ENCODE peak calls at places on chromosomes 11 and 22, in ten cellular contexts. J is AG04450; A is activated naive CD4-positive, alpha-beta T cell treated with anti-CD3 and anti-CD28 coated beads for 36 hours; R is progenitor cell of endocrine pancreas; M is stimulated activated CD4-positive, alpha-beta T cell treated with anti-CD3 and anti-CD28 coated beads, Interleukin-15, amount 100 ng/mL, for 1 hour; L is GM13977; D is anterior cingulate cortex; O is kidney; Z is HT1080; S is dorsolateral prefrontal cortex. P is an unnamed sample.

GRCh38 chr11:22688914-22689313 is 22.5 kb downstream of the GAS2 start:
- DNase-seq in J (no peak), A (no peak), R (no peak), M (no peak), L (no peak), D (no peak), O (no peak), Z (no peak), S (no peak), P (no peak)

GRCh38 chr22:17726561-17727243 is 47.6 kb downstream of the BID start:
- DNase-seq in J (peak; percentile 27), A (peak; percentile 17), R (no peak), M (no peak), L (no peak), D (no peak), O (no peak), Z (no peak), S (no peak), P (no peak)

GRCh38 chr11:15196704-15197103 is 82.0 kb downstream of the INSC start:
- DNase-seq in J (no peak), A (no peak), R (no peak), M (no peak), L (no peak), D (no peak), O (no peak), Z (no peak), S (no peak), P (no peak)

GRCh38 chr11:66360406-66361073 is 11.0 kb downstream of the SLC29A2 start:
- DNase-seq in J (no peak), A (no peak), R (no peak), M (no peak), L (no peak), D (no peak), O (no peak), Z (no peak), S (no peak), P (no peak)

GRCh38 chr11:13216019-13217006 is 61.3 kb upstream of the BMAL1 start:
- DNase-seq in J (peak; percentile 87), A (no peak), R (no peak), M (no peak), L (no peak), D (no peak), O (peak; percentile 71), Z (peak; percentile 99), S (no peak), P (no peak)

GRCh38 chr22:31084811-31085492 is 3.8 kb downstream of the SMTN start:
- DNase-seq in J (peak; percentile 50), A (peak; percentile 89), R (peak; percentile 79), M (peak; percentile 85), L (peak; percentile 97), D (peak; percentile 52), O (peak; percentile 96), Z (peak; percentile 73), S (peak; percentile 90), P (peak; percentile 93)

GRCh38 chr22:25623310-25623734 is 58.8 kb downstream of the GRK3 start:
- DNase-seq in J (no peak), A (peak; percentile 45), R (no peak), M (no peak), L (peak; percentile 47), D (no peak), O (no peak), Z (no peak), S (no peak), P (no peak)

GRCh38 chr22:32717337-32718240 is 83.9 kb upstream of the TIMP3 start:
- DNase-seq in J (peak; percentile 70), A (no peak), R (no peak), M (no peak), L (no peak), D (no peak), O (no peak), Z (no peak), S (no peak), P (peak; percentile 32)

GRCh38 chr11:9774591-9775392 is 110.9 kb downstream of the SWAP70 start:
- DNase-seq in J (no peak), A (no peak), R (no peak), M (no peak), L (no peak), D (no peak), O (no peak), Z (peak; percentile 75), S (no peak), P (peak; percentile 78)

GRCh38 chr11:67002297-67002913 is 20.5 kb upstream of the SYT12 start:
- DNase-seq in J (no peak), A (no peak), R (no peak), M (no peak), L (no peak), D (no peak), O (no peak), Z (no peak), S (no peak), P (no peak)

GRCh38 chr11:75673977-75674582 is 5.2 kb upstream of the MAP6 start:
- DNase-seq in J (no peak), A (peak; percentile 57), R (no peak), M (no peak), L (no peak), D (no peak), O (no peak), Z (peak; percentile 87), S (no peak), P (peak; percentile 81)

GRCh38 chr11:126942146-126942545 is 58.4 kb downstream of the KIRREL3 start:
- DNase-seq in J (no peak), A (no peak), R (no peak), M (no peak), L (no peak), D (no peak), O (no peak), Z (no peak), S (no peak), P (no peak)

GRCh38 chr22:17695986-17696385 is 57.4 kb downstream of the BCL2L13 start:
- DNase-seq in J (no peak), A (no peak), R (no peak), M (no peak), L (no peak), D (no peak), O (no peak), Z (no peak), S (no peak), P (no peak)

GRCh38 chr22:38104084-38104483 is 6.4 kb downstream of the BAIAP2L2 start:
- DNase-seq in J (no peak), A (no peak), R (no peak), M (no peak), L (peak; percentile 39), D (no peak), O (no peak), Z (peak; percentile 19), S (no peak), P (peak; percentile 33)

GRCh38 chr22:44697423-44698179 is 4.4 kb upstream of the PRR5 start:
- DNase-seq in J (peak; percentile 27), A (peak; percentile 89), R (peak; percentile 89), M (peak; percentile 80), L (peak; percentile 87), D (peak; percentile 64), O (no peak), Z (peak; percentile 57), S (peak; percentile 75), P (peak; percentile 85)

GRCh38 chr11:121630041-121630440 is 177.3 kb upstream of the SORL1-AS1 start:
- DNase-seq in J (peak; percentile 67), A (no peak), R (no peak), M (no peak), L (no peak), D (no peak), O (no peak), Z (peak; percentile 86), S (no peak), P (peak; percentile 84)

GRCh38 chr11:89443366-89444303 is 47.5 kb downstream of the NOX4 start:
- DNase-seq in J (no peak), A (no peak), R (no peak), M (no peak), L (no peak), D (no peak), O (no peak), Z (no peak), S (no peak), P (no peak)

GRCh38 chr11:63443714-63444113 is 47.3 kb downstream of the PLAAT5 start:
- DNase-seq in J (no peak), A (peak; percentile 44), R (no peak), M (no peak), L (no peak), D (no peak), O (no peak), Z (no peak), S (no peak), P (no peak)

GRCh38 chr11:79259800-79260199 is 181.0 kb downstream of the TENM4 start:
- DNase-seq in J (no peak), A (no peak), R (no peak), M (no peak), L (no peak), D (no peak), O (no peak), Z (no peak), S (no peak), P (peak; percentile 19)

GRCh38 chr22:44031111-44031963 is 7.2 kb downstream of the PARVB start:
- DNase-seq in J (no peak), A (peak; percentile 10), R (no peak), M (no peak), L (no peak), D (no peak), O (no peak), Z (no peak), S (no peak), P (peak; percentile 47)

GRCh38 chr11:34050967-34051348 is 573 bp upstream of the CAPRIN1 start:
- DNase-seq in J (no peak), A (no peak), R (no peak), M (no peak), L (no peak), D (no peak), O (no peak), Z (peak; percentile 17), S (no peak), P (peak; percentile 63)

GRCh38 chr11:122632178-122632824 is 23.2 kb upstream of the UBASH3B start:
- DNase-seq in J (no peak), A (no peak), R (no peak), M (no peak), L (no peak), D (no peak), O (no peak), Z (peak; percentile 40), S (no peak), P (no peak)

GRCh38 chr22:28023774-28024173 is 104.7 kb upstream of the PITPNB start:
- DNase-seq in J (no peak), A (no peak), R (no peak), M (no peak), L (no peak), D (no peak), O (no peak), Z (no peak), S (peak; percentile 10), P (no peak)

GRCh38 chr11:117876049-117876340 is 463 bp downstream of the FXYD6 start:
- DNase-seq in J (no peak), A (no peak), R (no peak), M (no peak), L (no peak), D (no peak), O (no peak), Z (no peak), S (no peak), P (no peak)

GRCh38 chr22:50422046-50422445 is 52.8 kb downstream of the SBF1 start:
- DNase-seq in J (no peak), A (no peak), R (no peak), M (no peak), L (no peak), D (no peak), O (peak; percentile 35), Z (no peak), S (no peak), P (no peak)